ENCODE peak calls at places on chromosome 12, in nine cellular contexts. Q is iPS DF 6.9, D is left ventricle myocardium inferior, Y is GM23338, E is SHP77 treated with DMSO at 0.1 percent for 48 hours, Z is T-cell, U is neural progenitor cell, A is NT2/D1, W is COR-L47. B is an unnamed sample.

GRCh38 chr12:51888316-51889215 is 663 bp downstream of the ANKRD33 start:
- DNase-seq in D (no peak), E (no peak), W (no peak), Z (no peak), U (no peak), Q (no peak), A (no peak), Y (no peak), B (no peak)

GRCh38 chr12:130549361-130549760 is 166.7 kb downstream of the RIMBP2 start:
- DNase-seq in Q (no peak), Y (no peak), D (no peak), E (no peak), U (no peak), A (no peak), W (no peak), Z (no peak), B (no peak)

GRCh38 chr12:111185889-111186227 is 183.0 kb downstream of the PHETA1 start:
- DNase-seq in Q (no peak), E (no peak), D (no peak), W (no peak), U (no peak), Z (no peak), Y (no peak), A (no peak), B (no peak)

GRCh38 chr12:20475542-20475941 is 107.2 kb downstream of the PDE3A start:
- DNase-seq in U (no peak), W (no peak), Q (no peak), E (no peak), Y (no peak), D (no peak), A (no peak), Z (no peak), B (no peak)

GRCh38 chr12:50862316-50862715 is 19.6 kb downstream of the TMPRSS12 start:
- DNase-seq in E (no peak), D (no peak), W (no peak), Z (no peak), Q (no peak), U (no peak), A (no peak), Y (no peak), B (no peak)

GRCh38 chr12:119742700-119743099 is 74.8 kb downstream of the PRKAB1 start:
- DNase-seq in U (no peak), Q (no peak), A (no peak), E (no peak), D (no peak), Z (no peak), Y (no peak), W (no peak), B (no peak)

GRCh38 chr12:22733756-22734155 is 108.8 kb downstream of the ETNK1 start:
- DNase-seq in U (no peak), D (no peak), A (no peak), Y (no peak), Z (no peak), W (no peak), E (no peak), Q (no peak), B (no peak)

GRCh38 chr12:113462880-113463745 is 8.6 kb downstream of the LHX5 start:
- DNase-seq in E (no peak), D (no peak), Z (no peak), Q (no peak), U (peak), W (no peak), A (no peak), Y (peak), B (no peak)

GRCh38 chr12:55727643-55728184 is 1.1 kb downstream of the CD63 start:
- DNase-seq in Z (no peak), Y (peak), W (peak), D (peak), E (no peak), U (peak), Q (no peak), A (no peak), B (no peak)

GRCh38 chr12:6960291-6961277 is 9.4 kb downstream of the PTPN6 start:
- DNase-seq in Q (no peak), E (no peak), Z (no peak), U (peak), W (no peak), Y (no peak), A (no peak), D (peak), B (no peak)

GRCh38 chr12:110549716-110550115 is 33.4 kb downstream of the PPTC7 start:
- DNase-seq in D (no peak), Z (no peak), W (no peak), Q (no peak), U (no peak), A (no peak), Y (no peak), E (no peak), B (no peak)

GRCh38 chr12:1716215-1716862 is 25.5 kb downstream of the ADIPOR2 start:
- DNase-seq in Q (no peak), Y (no peak), U (no peak), A (no peak), Z (no peak), W (no peak), E (no peak), D (no peak), B (no peak)

GRCh38 chr12:92140919-92141536 is 4.6 kb downstream of the BTG1 start:
- DNase-seq in E (no peak), U (no peak), Y (no peak), A (no peak), Q (no peak), W (no peak), D (no peak), Z (no peak), B (no peak)

GRCh38 chr12:122939151-122939550 is 27.1 kb downstream of the ABCB9 start:
- DNase-seq in D (no peak), W (no peak), U (no peak), Z (no peak), E (no peak), Q (no peak), A (no peak), Y (no peak), B (no peak)

GRCh38 chr12:102958073-102958829 is 777 bp downstream of the ASCL1 start:
- DNase-seq in Q (no peak), D (no peak), U (peak), W (no peak), E (no peak), Z (no peak), A (no peak), Y (peak), B (no peak)

GRCh38 chr12:52147367-52147972 is 44.3 kb downstream of the KRT80 start:
- DNase-seq in Q (no peak), Z (no peak), E (no peak), A (no peak), U (no peak), W (no peak), Y (no peak), D (peak), B (peak)

GRCh38 chr12:71780207-71780822 is 25.7 kb downstream of the RAB21 start:
- DNase-seq in U (peak), A (no peak), Y (peak), E (no peak), D (no peak), Q (no peak), W (peak), Z (peak), B (no peak)

GRCh38 chr12:124877423-124877822 is 13.8 kb upstream of the SCARB1 start:
- DNase-seq in D (no peak), Z (no peak), Q (no peak), A (no peak), U (no peak), E (no peak), W (no peak), Y (no peak), B (no peak)

GRCh38 chr12:104630230-104630670 is 173.5 kb downstream of the CHST11 start:
- DNase-seq in Y (peak), D (no peak), E (peak), Q (no peak), A (no peak), U (peak), W (peak), Z (no peak), B (no peak)

GRCh38 chr12:122235741-122236140 is 9.9 kb upstream of the DIABLO start:
- DNase-seq in W (no peak), U (no peak), Z (no peak), A (no peak), Q (no peak), D (no peak), Y (no peak), E (no peak), B (no peak)

GRCh38 chr12:1787714-1788113 is 32.7 kb upstream of the LRTM2 start:
- DNase-seq in Y (no peak), Z (no peak), U (no peak), W (no peak), A (no peak), D (no peak), Q (no peak), E (no peak), B (no peak)

GRCh38 chr12:96117460-96117859 is 76.7 kb upstream of the ELK3 start:
- DNase-seq in W (no peak), Z (no peak), E (no peak), U (no peak), A (no peak), D (no peak), Q (no peak), Y (no peak), B (no peak)

GRCh38 chr12:110102255-110102654 is 21.9 kb upstream of the IFT81 start:
- DNase-seq in U (peak), Z (no peak), Q (peak), A (peak), D (no peak), Y (peak), W (peak), E (peak), B (no peak)

GRCh38 chr12:109214131-109214530 is 95.0 kb downstream of the FOXN4 start:
- DNase-seq in D (no peak), W (no peak), U (no peak), Q (no peak), Z (no peak), Y (no peak), A (no peak), E (no peak), B (no peak)

GRCh38 chr12:124923906-124924734 is 9.7 kb upstream of the UBC start:
- DNase-seq in D (no peak), Z (no peak), Y (peak), Q (no peak), U (peak), A (peak), W (no peak), E (no peak), B (no peak)

B was measured in esophagus muscularis mucosa.